ENCODE peak calls at places on chromosome 20, in four cellular contexts. One of them, this sample, is unnamed.

GRCh38 chr20:39676857-39677351 is 714.8 kb downstream of the DHX35 start:
- DNase-seq in astrocyte: no peak
- DNase-seq in GM23248: peak; percentile 51
- DNase-seq in GM23338: peak; percentile 51
- DNase-seq in this sample: no peak

GRCh38 chr20:58439974-58440767 is 51.1 kb downstream of the VAPB start:
- DNase-seq in astrocyte: no peak
- DNase-seq in GM23338: no peak
- DNase-seq in GM23248: no peak
- DNase-seq in this sample: no peak

GRCh38 chr20:25309395-25310267 is 61.7 kb downstream of the PYGB start:
- DNase-seq in astrocyte: peak; percentile 69
- DNase-seq in GM23248: peak; percentile 94
- DNase-seq in GM23338: no peak
- DNase-seq in this sample: no peak

GRCh38 chr20:56032251-56032650 is 26.9 kb upstream of the CBLN4 start:
- DNase-seq in GM23338: peak; percentile 1
- DNase-seq in astrocyte: no peak
- DNase-seq in GM23248: no peak
- DNase-seq in this sample: no peak

GRCh38 chr20:62936996-62937352 is 973 bp upstream of the GID8 start:
- DNase-seq in astrocyte: peak; percentile 79
- DNase-seq in GM23338: no peak
- DNase-seq in GM23248: peak; percentile 89
- DNase-seq in this sample: no peak

GRCh38 chr20:4740774-4741431 is 19.2 kb downstream of the PRND start:
- DNase-seq in GM23248: peak; percentile 53
- DNase-seq in astrocyte: no peak
- DNase-seq in GM23338: peak; percentile 91
- DNase-seq in this sample: no peak

GRCh38 chr20:57622579-57623381 is 2.6 kb upstream of the ZBP1 start:
- DNase-seq in astrocyte: peak; percentile 65
- DNase-seq in GM23338: peak; percentile 80
- DNase-seq in GM23248: peak; percentile 76
- DNase-seq in this sample: no peak

GRCh38 chr20:24913076-24913628 is 35.9 kb upstream of the CST7 start:
- DNase-seq in astrocyte: no peak
- DNase-seq in GM23338: no peak
- DNase-seq in GM23248: no peak
- DNase-seq in this sample: no peak

GRCh38 chr20:29326376-29327070 is 1930.9 kb upstream of the DEFB115 start:
- DNase-seq in astrocyte: no peak
- DNase-seq in GM23248: no peak
- DNase-seq in GM23338: no peak
- DNase-seq in this sample: no peak

GRCh38 chr20:33791959-33792597 is 19.1 kb upstream of the CHMP4B start:
- DNase-seq in GM23338: peak; percentile 70
- DNase-seq in astrocyte: peak; percentile 31
- DNase-seq in GM23248: peak; percentile 50
- DNase-seq in this sample: no peak

GRCh38 chr20:32495949-32496348 is 89.2 kb downstream of the NOL4L start:
- DNase-seq in astrocyte: no peak
- DNase-seq in GM23338: no peak
- DNase-seq in GM23248: no peak
- DNase-seq in this sample: no peak

GRCh38 chr20:8066662-8067061 is 47.1 kb upstream of the TMX4 start:
- DNase-seq in GM23338: no peak
- DNase-seq in astrocyte: no peak
- DNase-seq in GM23248: no peak
- DNase-seq in this sample: no peak

GRCh38 chr20:25481918-25482253 is 74.4 kb downstream of the GINS1 start:
- DNase-seq in astrocyte: no peak
- DNase-seq in GM23248: no peak
- DNase-seq in GM23338: no peak
- DNase-seq in this sample: no peak

GRCh38 chr20:52476074-52476751 is 284.6 kb upstream of the ZFP64 start:
- DNase-seq in GM23338: no peak
- DNase-seq in astrocyte: no peak
- DNase-seq in GM23248: no peak
- DNase-seq in this sample: no peak

GRCh38 chr20:52483382-52483781 is 291.8 kb upstream of the ZFP64 start:
- DNase-seq in GM23338: no peak
- DNase-seq in GM23248: no peak
- DNase-seq in astrocyte: no peak
- DNase-seq in this sample: no peak

GRCh38 chr20:52482049-52482448 is 290.5 kb upstream of the ZFP64 start:
- DNase-seq in GM23248: peak; percentile 14
- DNase-seq in GM23338: no peak
- DNase-seq in astrocyte: no peak
- DNase-seq in this sample: no peak

GRCh38 chr20:52484438-52484837 is 292.9 kb upstream of the ZFP64 start:
- DNase-seq in astrocyte: peak; percentile 87
- DNase-seq in GM23248: peak; percentile 82
- DNase-seq in GM23338: no peak
- DNase-seq in this sample: no peak

DNA sequence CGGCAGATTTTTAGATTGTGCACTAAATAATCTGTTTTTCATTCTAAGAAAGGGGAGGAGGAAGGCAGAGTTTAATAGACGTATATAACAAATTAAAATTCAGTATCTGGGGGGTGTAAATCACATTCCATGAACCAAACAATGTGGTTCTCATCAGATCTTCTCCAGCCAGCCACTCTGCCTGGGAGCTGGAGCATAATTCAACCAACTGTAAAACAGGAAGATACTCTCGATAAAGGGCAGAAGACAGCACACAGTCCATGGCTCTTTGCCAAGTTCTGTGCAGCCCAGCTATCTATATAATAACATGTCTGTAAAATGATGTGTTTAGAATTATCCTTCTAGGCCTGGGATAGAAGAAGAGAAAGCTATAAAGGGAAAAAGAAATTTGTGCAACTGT is 289.9 kb upstream of the ZFP64 start:
- DNase-seq in GM23338: no peak
- DNase-seq in astrocyte: no peak
- DNase-seq in GM23248: no peak
- DNase-seq in this sample: no peak
- H3K4me3 ChIP-seq in GM23338: no peak overlapping the region
- H3K4me3 ChIP-seq in astrocyte: no peak overlapping the region
- H3K4me3 ChIP-seq in GM23248: no peak overlapping the region
- H3K4me3 ChIP-seq in this sample: no peak overlapping the region

GRCh38 chr20:50417484-50418235 is 92.5 kb upstream of the PTPN1 start:
- DNase-seq in GM23248: no peak
- DNase-seq in astrocyte: no peak
- DNase-seq in GM23338: no peak
- DNase-seq in this sample: no peak

GRCh38 chr20:50418890-50419642 is 91.1 kb upstream of the PTPN1 start:
- DNase-seq in GM23248: no peak
- DNase-seq in astrocyte: no peak
- DNase-seq in GM23338: no peak
- DNase-seq in this sample: no peak

GRCh38 chr20:50421356-50422340 is 88.5 kb upstream of the PTPN1 start:
- DNase-seq in GM23338: no peak
- DNase-seq in GM23248: no peak
- DNase-seq in astrocyte: no peak
- DNase-seq in this sample: no peak

GRCh38 chr20:50423758-50424157 is 86.4 kb upstream of the PTPN1 start:
- DNase-seq in astrocyte: no peak
- DNase-seq in GM23338: no peak
- DNase-seq in GM23248: no peak
- DNase-seq in this sample: no peak

GRCh38 chr20:50420380-50420779 is 89.8 kb upstream of the PTPN1 start:
- DNase-seq in astrocyte: no peak
- DNase-seq in GM23248: no peak
- DNase-seq in GM23338: no peak
- DNase-seq in this sample: no peak
- H3K4me1 ChIP-seq in astrocyte: peaks cover 17% of the 10 kb centered on the region
- H3K4me1 ChIP-seq in GM23248: peaks cover 24% of the 10 kb centered on the region
- H3K4me1 ChIP-seq in GM23338: no peaks in the 10 kb centered on the region
- H3K4me1 ChIP-seq in this sample: peaks cover 13% of the 10 kb centered on the region

DNA sequence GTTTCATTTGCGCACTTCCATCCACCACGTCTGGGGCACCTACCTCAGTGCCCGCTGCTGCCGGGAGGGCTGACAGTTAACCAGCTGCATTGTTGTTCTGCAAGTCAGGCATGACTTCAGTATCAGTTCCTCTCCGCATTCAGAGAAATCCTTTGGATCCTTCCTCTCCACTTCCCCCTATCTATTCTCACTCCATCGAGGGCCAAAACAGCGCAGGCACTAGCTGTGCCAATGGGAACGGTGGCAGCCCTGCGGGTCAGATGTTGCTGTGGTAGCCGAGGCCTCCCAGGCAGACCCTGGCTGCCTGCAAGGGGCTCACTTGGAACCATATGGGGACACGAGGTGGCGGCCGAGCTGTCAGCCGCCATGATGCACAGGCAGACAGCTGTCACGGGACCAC is 64.2 kb upstream of the INSM1 start:
- DNase-seq in GM23248: no peak
- DNase-seq in astrocyte: no peak
- DNase-seq in GM23338: no peak
- DNase-seq in this sample: no peak
- H3K4me3 ChIP-seq in GM23248: no peak overlapping the region
- H3K4me3 ChIP-seq in astrocyte: no peak overlapping the region
- H3K4me3 ChIP-seq in GM23338: no peak overlapping the region
- H3K4me3 ChIP-seq in this sample: no peak overlapping the region

DNA sequence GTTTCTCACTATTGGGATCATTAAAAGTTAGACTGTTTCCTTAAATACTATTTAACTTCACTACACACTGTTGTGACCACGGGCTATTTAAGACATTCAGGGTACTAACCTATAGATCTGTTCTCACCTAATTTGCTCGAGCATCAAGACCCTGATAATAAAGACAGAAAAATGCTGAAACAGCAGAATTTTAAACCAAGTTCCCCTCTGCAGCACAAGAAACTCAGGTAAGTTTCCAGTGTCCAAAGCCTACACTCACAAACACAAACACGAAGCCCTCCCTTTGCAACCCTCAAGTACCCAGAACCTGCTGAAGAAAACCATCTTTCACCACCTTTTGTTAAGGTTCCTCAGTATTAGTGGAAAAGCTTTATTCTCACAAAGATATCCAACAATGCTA is 4.0 kb downstream of the SNX5 start:
- DNase-seq in astrocyte: no peak
- DNase-seq in GM23248: no peak
- DNase-seq in GM23338: no peak
- DNase-seq in this sample: no peak
- H3K4me1 ChIP-seq in astrocyte: peaks cover 49% of the 10 kb centered on the region
- H3K4me1 ChIP-seq in GM23248: peaks cover 66% of the 10 kb centered on the region
- H3K4me1 ChIP-seq in GM23338: peaks cover 66% of the 10 kb centered on the region
- H3K4me1 ChIP-seq in this sample: peaks cover 66% of the 10 kb centered on the region

DNA sequence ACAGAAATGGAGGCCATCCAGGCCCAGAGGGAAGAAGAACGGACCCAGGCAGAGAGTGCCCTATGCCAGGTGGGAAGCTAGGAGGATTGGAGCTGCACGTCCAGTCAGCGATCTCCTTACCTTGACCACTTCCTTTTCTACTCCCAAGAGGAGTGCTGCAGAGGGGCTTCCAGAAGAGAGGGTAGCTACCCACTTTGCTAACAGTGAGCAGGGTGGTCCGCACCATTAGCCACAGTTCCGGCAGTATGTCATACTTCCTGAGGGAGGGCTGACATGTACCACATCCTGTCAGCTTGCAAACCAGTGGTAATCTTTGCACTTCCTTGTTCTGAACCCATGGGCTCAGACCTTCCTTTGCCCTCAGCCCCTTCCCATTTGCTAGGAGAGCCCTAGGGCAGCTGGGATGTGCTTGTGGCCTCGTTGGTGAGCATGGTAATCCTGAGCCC is 35.4 kb downstream of the CEP250 start:
- DNase-seq in astrocyte: no peak
- DNase-seq in GM23338: no peak
- DNase-seq in GM23248: no peak
- DNase-seq in this sample: no peak
- H3K4me3 ChIP-seq in astrocyte: no peak overlapping the region
- H3K4me3 ChIP-seq in GM23338: no peak overlapping the region
- H3K4me3 ChIP-seq in GM23248: no peak overlapping the region
- H3K4me3 ChIP-seq in this sample: peak overlapping the region; percentile 67

GRCh38 chr20:10667077-10667401 is 6.8 kb downstream of the JAG1 start:
- DNase-seq in GM23248: no peak
- DNase-seq in GM23338: no peak
- DNase-seq in astrocyte: peak; percentile 62
- DNase-seq in this sample: no peak
- H3K4me1 ChIP-seq in GM23248: peaks cover 9% of the 10 kb centered on the region
- H3K4me1 ChIP-seq in GM23338: peaks cover 75% of the 10 kb centered on the region
- H3K4me1 ChIP-seq in astrocyte: peaks cover 55% of the 10 kb centered on the region
- H3K4me1 ChIP-seq in this sample: peaks cover 40% of the 10 kb centered on the region

GRCh38 chr20:51542894-51543788 is 622 bp upstream of the NFATC2 start:
- DNase-seq in GM23338: no peak
- DNase-seq in GM23248: no peak
- DNase-seq in astrocyte: no peak
- DNase-seq in this sample: no peak
- H3K4me3 ChIP-seq in GM23338: peak overlapping the region; percentile 69
- H3K4me3 ChIP-seq in GM23248: no peak overlapping the region
- H3K4me3 ChIP-seq in astrocyte: peak overlapping the region; percentile 9
- H3K4me3 ChIP-seq in this sample: peak overlapping the region; percentile 69

DNA sequence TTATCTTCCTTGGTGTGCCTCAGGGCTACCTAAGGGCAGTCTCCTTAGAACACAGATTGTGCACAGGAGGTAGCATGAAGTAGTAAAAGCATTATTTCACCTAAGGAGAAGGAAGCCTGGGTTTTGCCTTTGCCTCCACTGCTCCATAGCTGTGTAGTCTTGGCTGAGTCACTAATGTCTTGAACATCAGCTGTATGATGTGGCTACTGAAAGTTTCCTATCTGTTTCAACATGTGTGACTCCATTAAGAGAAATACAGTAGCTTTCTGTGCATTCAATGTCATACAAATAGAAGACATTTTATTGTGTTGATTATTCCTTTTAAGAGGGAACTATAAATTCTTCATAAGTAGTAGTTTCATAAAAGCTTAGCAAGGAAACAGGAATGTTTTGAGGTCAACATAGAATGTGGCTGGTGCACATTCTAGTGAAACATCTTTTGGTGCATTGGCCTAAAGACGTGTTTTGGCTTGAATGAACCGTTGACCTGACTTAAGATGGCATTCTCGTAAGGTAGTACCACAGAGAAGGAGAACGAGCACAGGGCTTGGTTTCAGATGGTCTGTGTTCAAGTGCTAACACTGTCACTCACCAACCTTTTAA is 70.6 kb downstream of the CTNNBL1 start:
- DNase-seq in GM23248: peak; percentile 25
- DNase-seq in astrocyte: no peak
- DNase-seq in GM23338: no peak
- DNase-seq in this sample: no peak
- H3K4me1 ChIP-seq in GM23248: no peaks in the 10 kb centered on the region
- H3K4me1 ChIP-seq in astrocyte: no peaks in the 10 kb centered on the region
- H3K4me1 ChIP-seq in GM23338: no peaks in the 10 kb centered on the region
- H3K4me1 ChIP-seq in this sample: no peaks in the 10 kb centered on the region